ENCODE peak calls at places on chromosomes 6 and 20, in five cellular contexts. R, M, Z, C and U are unnamed samples.

GRCh38 chr6:25366785-25367657 is 87.8 kb downstream of the CARMIL1 start:
- DNase-seq in R (peak), M (no peak), Z (no peak), C (no peak), U (no peak)

GRCh38 chr6:25175656-25176055 is 103.5 kb upstream of the CARMIL1 start:
- DNase-seq in Z (no peak), R (peak), C (no peak), M (no peak), U (no peak)

GRCh38 chr6:138691595-138692057 is 81.9 kb upstream of the CCDC28A start:
- DNase-seq in M (peak), R (peak), Z (peak), C (peak), U (no peak)

GRCh38 chr6:35435075-35435837 is 16.9 kb upstream of the FANCE start:
- DNase-seq in C (no peak), R (no peak), M (no peak), Z (no peak), U (no peak)

GRCh38 chr6:129490551-129491245 is 219.3 kb downstream of the ARHGAP18 start:
- DNase-seq in R (peak), M (peak), Z (peak), C (peak), U (no peak)

GRCh38 chr6:1613631-1614447 is 4.1 kb downstream of the FOXC1 start:
- DNase-seq in M (no peak), C (peak), R (peak), Z (no peak), U (no peak)

GRCh38 chr6:165451845-165452244 is 142.4 kb upstream of the C6orf118 start:
- DNase-seq in Z (no peak), C (peak), M (no peak), R (no peak), U (no peak)

GRCh38 chr6:166578536-166579233 is 7.8 kb downstream of the RAMACL start:
- DNase-seq in Z (no peak), C (no peak), R (no peak), M (no peak), U (no peak)

GRCh38 chr20:3738109-3739053 is 5.9 kb downstream of the HSPA12B start:
- DNase-seq in Z (no peak), M (no peak), R (no peak), C (peak), U (no peak)

GRCh38 chr6:19837511-19838441 is 606 bp downstream of the ID4 start:
- DNase-seq in R (peak), Z (peak), C (peak), M (no peak), U (peak)

GRCh38 chr6:97726378-97726777 is 443.4 kb upstream of the MMS22L start:
- DNase-seq in Z (no peak), M (no peak), C (no peak), R (no peak), U (no peak)

GRCh38 chr20:10398834-10399369 is 35.1 kb downstream of the MKKS start:
- DNase-seq in M (no peak), C (no peak), Z (no peak), R (no peak), U (no peak)

GRCh38 chr6:108492131-108492766 is 68.5 kb upstream of the FOXO3 start:
- DNase-seq in R (peak), Z (no peak), C (peak), M (no peak), U (no peak)

GRCh38 chr6:148616811-148617210 is 130.0 kb upstream of the UST start:
- DNase-seq in M (no peak), Z (no peak), R (no peak), C (peak), U (no peak)

GRCh38 chr20:58046311-58046710 is 182.1 kb downstream of the ANKRD60 start:
- DNase-seq in M (no peak), C (no peak), Z (no peak), R (no peak), U (no peak)

GRCh38 chr6:117509021-117509420 is 26.5 kb downstream of the DCBLD1 start:
- DNase-seq in C (no peak), R (peak), Z (no peak), M (no peak), U (no peak)

GRCh38 chr6:46189726-46190125 is 18.9 kb upstream of the ENPP5 start:
- DNase-seq in M (no peak), C (no peak), R (no peak), Z (no peak), U (no peak)

GRCh38 chr20:63360850-63361497 is at the start of gene CHRNA4:
- DNase-seq in M (no peak), Z (no peak), C (no peak), R (no peak), U (no peak)

GRCh38 chr20:17628101-17628841 is 53.8 kb downstream of the RRBP1 start:
- DNase-seq in C (no peak), R (no peak), M (no peak), Z (no peak), U (no peak)

GRCh38 chr6:75206338-75207210 is 721 bp upstream of the COL12A1 start:
- DNase-seq in M (no peak), R (no peak), Z (no peak), C (peak), U (no peak)

GRCh38 chr6:158517038-158517437 is 42.9 kb upstream of the TMEM181 start:
- DNase-seq in M (no peak), Z (no peak), R (no peak), C (no peak), U (no peak)

GRCh38 chr6:154510144-154510905 is at the start of gene CNKSR3:
- DNase-seq in R (peak), M (peak), C (peak), Z (peak), U (peak)

GRCh38 chr6:79614326-79615285 is 16.5 kb upstream of the SH3BGRL2 start:
- DNase-seq in C (peak), R (no peak), M (no peak), Z (no peak), U (no peak)

GRCh38 chr6:109977791-109978173 is 329 bp upstream of the GPR6 start:
- DNase-seq in C (no peak), M (no peak), R (no peak), Z (no peak), U (no peak)

GRCh38 chr6:132648356-132648755 is 10.6 kb downstream of the TAAR1 start:
- DNase-seq in M (no peak), C (peak), Z (no peak), R (peak), U (no peak)

GRCh38 chr6:73382462-73383113 is 12.0 kb upstream of the DDX43 start:
- DNase-seq in Z (no peak), M (no peak), R (peak), C (no peak), U (no peak)

GRCh38 chr6:89347825-89348224 is 4.7 kb downstream of the UBE2J1 start:
- DNase-seq in Z (no peak), C (no peak), M (no peak), R (no peak), U (no peak)

GRCh38 chr20:33419140-33419974 is 18.0 kb upstream of the CDK5RAP1 start:
- DNase-seq in C (peak), M (no peak), R (no peak), Z (no peak), U (no peak)

GRCh38 chr6:137693737-137694136 is 173.3 kb upstream of the TNFAIP3 start:
- DNase-seq in C (peak), M (no peak), Z (no peak), R (no peak), U (no peak)

GRCh38 chr6:6968731-6969552 is 138.8 kb upstream of the RREB1 start:
- DNase-seq in M (no peak), Z (no peak), R (no peak), C (no peak), U (no peak)

GRCh38 chr6:161894436-161894835 is 620.6 kb upstream of the AGPAT4 start:
- DNase-seq in M (no peak), R (no peak), Z (no peak), C (no peak), U (no peak)

GRCh38 chr6:149961728-149962425 is 1.9 kb upstream of the ULBP1 start:
- DNase-seq in R (peak), M (no peak), C (peak), Z (no peak), U (no peak)

GRCh38 chr6:135782517-135782916 is 69.0 kb upstream of the PDE7B start:
- DNase-seq in Z (no peak), M (no peak), C (no peak), R (no peak), U (no peak)

GRCh38 chr6:150252714-150253444 is 110.0 kb downstream of the PPP1R14C start:
- DNase-seq in C (peak), R (peak), Z (no peak), M (peak), U (no peak)

GRCh38 chr6:46969206-46969605 is 47.5 kb upstream of the ADGRF5 start:
- DNase-seq in C (no peak), Z (no peak), M (no peak), R (peak), U (no peak)

GRCh38 chr20:63315240-63315981 is 22.4 kb downstream of the COL20A1 start:
- DNase-seq in M (no peak), C (no peak), Z (no peak), R (no peak), U (no peak)

GRCh38 chr6:42692151-42692911 is 30.1 kb downstream of the PRPH2 start:
- DNase-seq in M (peak), Z (peak), R (peak), C (peak), U (no peak)

GRCh38 chr6:98823428-98823827 is 10.9 kb upstream of the POU3F2 start:
- DNase-seq in M (no peak), Z (no peak), C (no peak), R (no peak), U (no peak)